ENCODE peak calls at places on chromosomes 12 and 14, in seven cellular contexts. F is thyroid gland, P is stomach, S is sigmoid colon, N is tibial nerve, A is body of pancreas, E is prostate gland. D is an unnamed sample.

GRCh38 chr12:3641428-3641883 is 111.5 kb downstream of the CRACR2A start:
- DNase-seq in P (no peak), A (no peak), N (peak; percentile 52), S (no peak), F (no peak), E (no peak), D (no peak)

GRCh38 chr12:116882742-116883141 is 1.5 kb upstream of the HRK start:
- DNase-seq in A (no peak), P (no peak), N (no peak), S (no peak), E (no peak), F (no peak), D (no peak)

GRCh38 chr14:65972891-65973290 is 513.3 kb upstream of the CCDC196 start:
- DNase-seq in F (no peak), P (no peak), E (no peak), S (no peak), A (no peak), N (no peak), D (no peak)

GRCh38 chr12:6197996-6198395 is 2.2 kb upstream of the CD9 start:
- DNase-seq in P (no peak), F (no peak), E (peak; percentile 54), A (no peak), N (no peak), S (no peak), D (no peak)

GRCh38 chr14:71552809-71553208 is 379.4 kb upstream of the RGS6 start:
- DNase-seq in A (no peak), P (no peak), E (no peak), S (no peak), F (no peak), N (no peak), D (no peak)

GRCh38 chr14:104677506-104678332 is 11.7 kb upstream of the INF2 start:
- DNase-seq in P (peak; percentile 69), S (peak; percentile 89), A (peak; percentile 45), N (peak; percentile 63), F (peak; percentile 84), E (peak; percentile 53), D (no peak)

GRCh38 chr12:79776111-79776510 is 85.3 kb upstream of the PAWR start:
- DNase-seq in A (no peak), N (no peak), F (no peak), S (no peak), P (no peak), E (no peak), D (no peak)

GRCh38 chr12:114391088-114391487 is 14.9 kb downstream of the TBX5 start:
- DNase-seq in A (no peak), P (no peak), S (no peak), F (no peak), E (no peak), N (no peak), D (no peak)

GRCh38 chr12:27284751-27285150 is 40.7 kb downstream of the STK38L start:
- DNase-seq in P (no peak), S (no peak), E (no peak), F (no peak), N (no peak), A (no peak), D (no peak)

GRCh38 chr14:89598548-89599186 is 181.6 kb upstream of the FOXN3 start:
- DNase-seq in S (no peak), P (no peak), F (no peak), E (no peak), A (no peak), N (no peak), D (no peak)

GRCh38 chr12:110548678-110549077 is 34.4 kb downstream of the PPTC7 start:
- DNase-seq in E (no peak), F (peak; percentile 36), P (no peak), A (no peak), N (no peak), S (no peak), D (no peak)

GRCh38 chr14:103727313-103728000 is 11.8 kb downstream of the ZFYVE21 start:
- DNase-seq in A (no peak), E (peak; percentile 75), F (peak; percentile 75), S (no peak), P (peak; percentile 73), N (no peak), D (no peak)

GRCh38 chr12:11822071-11822818 is 172.8 kb downstream of the ETV6 start:
- DNase-seq in E (no peak), P (peak; percentile 38), F (peak; percentile 67), A (peak; percentile 34), N (no peak), S (no peak), D (no peak)

GRCh38 chr12:70648191-70648590 is 11.0 kb upstream of the PTPRB start:
- DNase-seq in E (no peak), N (no peak), A (no peak), P (no peak), F (no peak), S (no peak), D (no peak)

GRCh38 chr12:100061814-100062213 is 77.1 kb upstream of the ANKS1B start:
- DNase-seq in P (no peak), N (no peak), S (no peak), F (no peak), E (no peak), A (no peak), D (no peak)

GRCh38 chr14:65156568-65157366 is 54.5 kb upstream of the MAX start:
- DNase-seq in N (no peak), F (peak; percentile 39), S (no peak), P (no peak), A (no peak), E (no peak), D (peak; percentile 52)

GRCh38 chr12:62621239-62621638 is 154.6 kb downstream of the MON2 start:
- DNase-seq in E (no peak), A (no peak), P (no peak), F (no peak), N (no peak), S (no peak), D (no peak)

GRCh38 chr12:78888583-78888982 is 24.0 kb downstream of the SYT1 start:
- DNase-seq in E (no peak), A (no peak), F (no peak), N (no peak), S (no peak), P (no peak), D (no peak)

GRCh38 chr12:92505373-92506340 is 197.1 kb upstream of the PLEKHG7 start:
- DNase-seq in S (peak; percentile 89), E (no peak), A (peak; percentile 40), N (peak; percentile 75), F (peak; percentile 22), P (peak; percentile 60), D (no peak)

GRCh38 chr12:26124491-26125450 is at the start of gene BHLHE41:
- DNase-seq in E (peak; percentile 68), F (peak; percentile 93), N (peak; percentile 63), S (peak; percentile 92), A (peak; percentile 84), P (peak; percentile 78), D (peak; percentile 36)

GRCh38 chr12:26123482-26123980 is 1.3 kb downstream of the BHLHE41 start:
- DNase-seq in E (no peak), N (no peak), P (no peak), S (no peak), A (no peak), F (no peak), D (no peak)

GRCh38 chr12:26121323-26121740 is 3.5 kb downstream of the BHLHE41 start:
- DNase-seq in P (no peak), E (no peak), F (peak; percentile 28), N (no peak), A (no peak), S (no peak), D (no peak)

GRCh38 chr12:26121841-26122680 is 2.8 kb downstream of the BHLHE41 start:
- DNase-seq in F (peak; percentile 19), S (no peak), E (no peak), P (no peak), N (no peak), A (peak; percentile 43), D (no peak)

DNA sequence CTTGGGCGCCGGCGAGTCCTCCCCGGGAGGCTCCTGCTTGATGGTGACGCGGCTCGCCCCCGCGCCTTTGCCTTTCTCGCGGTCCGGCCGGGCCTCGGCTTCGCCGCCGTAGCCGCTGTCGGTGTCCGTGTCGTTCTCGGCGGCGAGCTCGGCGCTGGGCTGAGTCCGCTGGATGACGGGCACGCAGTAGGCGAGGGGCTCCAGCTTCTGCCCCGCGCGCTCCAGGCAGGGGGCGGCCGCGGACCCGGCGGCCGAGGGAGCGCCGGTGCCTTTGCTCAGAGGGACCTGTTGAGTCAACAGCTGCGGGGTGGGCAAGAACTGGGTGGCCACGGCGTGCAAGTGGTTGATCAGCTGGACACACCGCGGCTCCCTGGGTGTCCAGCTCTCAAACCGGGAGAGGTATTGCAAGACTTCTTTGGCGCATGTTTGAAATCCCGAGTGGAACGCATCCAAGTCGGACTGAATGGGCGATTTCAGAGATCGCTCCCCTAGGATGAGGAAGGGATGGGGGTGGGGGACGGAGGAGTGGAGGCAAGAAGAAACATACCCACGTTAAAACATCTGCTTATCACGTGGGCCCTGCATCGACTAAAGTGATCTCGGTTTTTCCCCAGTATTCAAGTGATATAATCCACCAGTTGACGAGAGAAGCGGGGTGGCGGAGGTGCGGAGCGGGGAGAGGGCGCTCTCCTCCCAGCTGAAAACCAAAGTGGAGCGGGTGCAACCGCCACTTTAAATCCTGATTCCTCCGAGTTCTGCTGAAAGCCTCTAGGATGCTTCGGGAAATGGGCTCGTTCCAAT is 2.0 kb downstream of the BHLHE41 start:
- DNase-seq in P (peak; percentile 55), A (peak; percentile 63), F (peak; percentile 75), N (peak; percentile 77), S (peak; percentile 92), E (peak; percentile 64), D (no peak)
- TF ChIP-seq POLR2A in P (no peak), A (peak; percentile 50), F (peak; percentile 24), N (no peak), S (no peak), E (no peak), D (no peak)

GRCh38 chr12:56803750-56804149 is 40.6 kb downstream of the HSD17B6 start:
- DNase-seq in N (no peak), F (no peak), A (no peak), E (peak; percentile 13), P (no peak), S (peak; percentile 77), D (no peak)
- TF ChIP-seq POLR2A in N (no peak), F (no peak), A (no peak), E (no peak), P (no peak), S (no peak), D (no peak)

GRCh38 chr12:102005256-102005655 is 56.5 kb downstream of the WASHC3 start:
- DNase-seq in F (no peak), N (no peak), E (no peak), S (no peak), P (no peak), A (no peak), D (no peak)
- TF ChIP-seq POLR2A in F (no peak), N (no peak), E (no peak), S (no peak), P (no peak), A (no peak), D (no peak)

GRCh38 chr12:31323466-31324115 is 2.4 kb downstream of the SINHCAF start:
- DNase-seq in S (peak; percentile 77), N (no peak), A (no peak), F (peak; percentile 45), E (peak; percentile 44), P (peak; percentile 51), D (peak; percentile 24)

GRCh38 chr12:31322651-31323248 is 3.2 kb downstream of the SINHCAF start:
- DNase-seq in A (no peak), S (no peak), P (no peak), E (peak; percentile 12), N (no peak), F (no peak), D (no peak)

GRCh38 chr12:31325524-31325875 is 450 bp downstream of the SINHCAF start:
- DNase-seq in S (no peak), A (peak; percentile 40), P (peak; percentile 33), N (peak; percentile 15), F (no peak), E (no peak), D (peak; percentile 28)

GRCh38 chr12:31324845-31325523 is 966 bp downstream of the SINHCAF start:
- DNase-seq in A (peak; percentile 59), E (peak; percentile 59), S (peak; percentile 80), F (peak; percentile 56), P (peak; percentile 55), N (no peak), D (peak; percentile 23)

GRCh38 chr12:31324116-31324844 is 1.7 kb downstream of the SINHCAF start:
- DNase-seq in N (peak; percentile 31), F (peak; percentile 74), A (peak; percentile 82), E (peak; percentile 65), P (peak; percentile 83), S (peak; percentile 86), D (peak; percentile 43)
- TF ChIP-seq POLR2A in N (peak; percentile 4), F (peak; percentile 78), A (peak; percentile 79), E (peak; percentile 56), P (no peak), S (no peak), D (no peak)